ENCODE peak calls at places on chromosomes 4 and X, in eight cellular contexts. K is CD8-positive, alpha-beta T cell; Z is right cardiac atrium; S is uterus; U is kidney; N is psoas muscle; F is BE2C; D is CD8-positive, alpha-beta memory T cell. Y is an unnamed sample.
A peak's percentile ranks its signal among the peaks of the same experiment; 100 is the strongest.

GRCh38 chr4:120703908-120704307 is 218.6 kb downstream of the PRDM5 start:
- DNase-seq in K (no peak), Z (no peak), S (no peak), U (no peak), N (no peak), F (no peak), D (no peak), Y (no peak)

GRCh38 chrX:63761639-63762038 is 23.4 kb downstream of the ARHGEF9 start:
- DNase-seq in K (no peak), Z (no peak), S (no peak), U (no peak), N (no peak), F (no peak), D (no peak), Y (no peak)

GRCh38 chrX:54695816-54696487 is 102.1 kb downstream of the ITIH6 start:
- DNase-seq in K (no peak), Z (no peak), S (no peak), U (no peak), N (no peak), F (peak; percentile 15), D (no peak), Y (no peak)

GRCh38 chr4:158801066-158801465 is 32.2 kb downstream of the FNIP2 start:
- DNase-seq in K (no peak), Z (no peak), S (no peak), U (no peak), N (no peak), F (no peak), D (no peak), Y (no peak)

GRCh38 chr4:21664355-21664754 is 284.2 kb downstream of the KCNIP4 start:
- DNase-seq in K (no peak), Z (no peak), S (no peak), U (no peak), N (no peak), F (no peak), D (no peak), Y (no peak)

GRCh38 chr4:99790796-99791617 is 25.6 kb upstream of the DAPP1 start:
- DNase-seq in K (no peak), Z (no peak), S (no peak), U (no peak), N (no peak), F (no peak), D (no peak), Y (no peak)

GRCh38 chr4:78642934-78643333 is 91.4 kb downstream of the ANXA3 start:
- DNase-seq in K (no peak), Z (no peak), S (no peak), U (no peak), N (no peak), F (no peak), D (no peak), Y (no peak)

GRCh38 chr4:17316566-17316965 is 195.3 kb downstream of the QDPR start:
- DNase-seq in K (no peak), Z (no peak), S (no peak), U (no peak), N (no peak), F (no peak), D (no peak), Y (no peak)

GRCh38 chrX:132294776-132295495 is 75.7 kb upstream of the RAP2C start:
- DNase-seq in K (no peak), Z (no peak), S (no peak), U (no peak), N (no peak), F (no peak), D (no peak), Y (no peak)

GRCh38 chr4:5893013-5893580 is at the start of gene CRMP1:
- DNase-seq in K (no peak), Z (peak; percentile 56), S (no peak), U (no peak), N (no peak), F (peak; percentile 91), D (no peak), Y (no peak)

GRCh38 chr4:79198886-79199591 is 126.8 kb downstream of the NAA11 start:
- DNase-seq in K (no peak), Z (no peak), S (no peak), U (no peak), N (no peak), F (no peak), D (no peak), Y (no peak)

GRCh38 chr4:113539408-113539807 is 222.1 kb downstream of the CAMK2D start:
- DNase-seq in K (no peak), Z (no peak), S (no peak), U (no peak), N (no peak), F (no peak), D (no peak), Y (no peak)

GRCh38 chrX:14777484-14777883 is 95.4 kb downstream of the FANCB start:
- DNase-seq in K (no peak), Z (no peak), S (no peak), U (no peak), N (no peak), F (no peak), D (no peak), Y (no peak)

GRCh38 chr4:184911310-184911709 is 85.5 kb upstream of the ACSL1 start:
- DNase-seq in K (no peak), Z (no peak), S (no peak), U (no peak), N (no peak), F (no peak), D (no peak), Y (no peak)

GRCh38 chr4:169051936-169052335 is 41.9 kb upstream of the CBR4 start:
- DNase-seq in K (no peak), Z (no peak), S (no peak), U (no peak), N (no peak), F (no peak), D (no peak), Y (no peak)

GRCh38 chrX:150370589-150371312 is 7.6 kb downstream of the MAMLD1 start:
- DNase-seq in K (no peak), Z (no peak), S (no peak), U (no peak), N (no peak), F (no peak), D (no peak), Y (no peak)

GRCh38 chr4:5804656-5805055 is 88.2 kb downstream of the CRMP1 start:
- DNase-seq in K (no peak), Z (peak; percentile 5), S (no peak), U (no peak), N (no peak), F (no peak), D (no peak), Y (no peak)

GRCh38 chrX:23394421-23394820 is 59.8 kb downstream of the PTCHD1 start:
- DNase-seq in K (no peak), Z (no peak), S (no peak), U (no peak), N (no peak), F (no peak), D (no peak), Y (no peak)

GRCh38 chrX:119690921-119691716 is 1.8 kb downstream of the SEPTIN6 start:
- DNase-seq in K (peak; percentile 58), Z (peak; percentile 51), S (no peak), U (no peak), N (no peak), F (peak; percentile 75), D (peak; percentile 54), Y (no peak)

DNA sequence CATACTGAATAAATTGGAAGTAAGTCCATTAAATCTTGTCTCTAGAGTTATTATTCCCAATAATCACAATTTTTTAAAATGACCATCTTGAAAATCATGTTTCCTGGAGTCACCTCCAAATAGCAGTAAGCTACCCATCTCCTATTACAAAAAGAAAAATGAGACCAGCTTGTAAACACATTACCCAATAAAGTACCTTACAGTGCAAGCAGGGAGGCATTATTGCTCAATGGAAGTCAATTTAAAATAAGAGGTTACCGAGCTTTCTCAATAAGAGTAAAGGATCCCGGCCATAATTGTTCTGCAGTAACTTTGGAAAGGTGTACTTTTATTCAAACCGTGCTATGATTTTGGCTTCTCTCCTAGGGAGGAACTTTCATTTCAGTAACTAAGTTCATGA is 78.0 kb downstream of the DMD start:
- DNase-seq in K (no peak), Z (no peak), S (no peak), U (no peak), N (no peak), F (no peak), D (no peak), Y (no peak)
- H3K4me1 ChIP-seq in K (no peaks in the 10 kb centered on the region), Z (no peaks in the 10 kb centered on the region), S (no peaks in the 10 kb centered on the region), U (no peaks in the 10 kb centered on the region), N (no peaks in the 10 kb centered on the region), F (no peaks in the 10 kb centered on the region), D (no peaks in the 10 kb centered on the region), Y (no peaks in the 10 kb centered on the region)

GRCh38 chr4:142314686-142315085 is 531.4 kb downstream of the INPP4B start:
- DNase-seq in K (no peak), Z (no peak), S (no peak), U (no peak), N (no peak), F (no peak), D (no peak), Y (no peak)

GRCh38 chr4:142314183-142314582 is 531.9 kb downstream of the INPP4B start:
- DNase-seq in K (no peak), Z (no peak), S (no peak), U (no peak), N (no peak), F (no peak), D (no peak), Y (no peak)

GRCh38 chr4:142316913-142317312 is 529.2 kb downstream of the INPP4B start:
- DNase-seq in K (no peak), Z (no peak), S (no peak), U (no peak), N (no peak), F (no peak), D (no peak), Y (no peak)

GRCh38 chr4:142318280-142318679 is 527.8 kb downstream of the INPP4B start:
- DNase-seq in K (no peak), Z (no peak), S (no peak), U (no peak), N (no peak), F (no peak), D (no peak), Y (no peak)

GRCh38 chr4:142315999-142316398 is 530.1 kb downstream of the INPP4B start:
- DNase-seq in K (no peak), Z (no peak), S (no peak), U (no peak), N (no peak), F (no peak), D (no peak), Y (no peak)
- H3K4me1 ChIP-seq in K (peaks cover 21% of the 10 kb centered on the region), Z (peaks cover 2% of the 10 kb centered on the region), S (no peaks in the 10 kb centered on the region), U (no peaks in the 10 kb centered on the region), N (no peaks in the 10 kb centered on the region), F (no peaks in the 10 kb centered on the region), D (peaks cover 46% of the 10 kb centered on the region), Y (peaks cover 4% of the 10 kb centered on the region)

GRCh38 chrX:12977761-12978204 is 2.9 kb downstream of the TMSB4X start:
- DNase-seq in K (no peak), Z (no peak), S (no peak), U (no peak), N (no peak), F (no peak), D (no peak), Y (no peak)
- H3K4me1 ChIP-seq in K (peaks cover 34% of the 10 kb centered on the region), Z (no peaks in the 10 kb centered on the region), S (no peaks in the 10 kb centered on the region), U (peaks cover 3% of the 10 kb centered on the region), N (no peaks in the 10 kb centered on the region), F (no peaks in the 10 kb centered on the region), D (peaks cover 43% of the 10 kb centered on the region), Y (peaks cover 3% of the 10 kb centered on the region)

DNA sequence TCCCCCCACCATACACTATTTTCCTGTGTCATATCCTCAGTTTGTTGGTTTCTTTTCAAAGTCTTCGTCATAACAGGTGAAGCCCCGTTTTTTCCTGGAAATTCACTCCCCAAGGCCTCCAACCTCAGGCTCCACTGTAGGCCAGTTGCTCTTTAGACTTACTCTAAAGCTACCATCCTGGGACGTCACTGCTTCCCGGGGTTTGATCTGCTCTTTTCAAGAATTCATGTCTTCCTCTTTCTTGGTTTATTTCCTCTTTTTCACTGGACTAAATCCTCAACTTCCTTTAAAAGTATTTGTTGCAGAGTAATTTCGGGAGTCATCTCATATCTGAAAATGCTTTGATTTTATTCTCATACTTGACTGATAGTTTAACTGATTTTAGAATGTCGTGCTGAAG is 6.5 kb upstream of the SERTM2 start:
- DNase-seq in K (no peak), Z (peak; percentile 16), S (no peak), U (no peak), N (no peak), F (no peak), D (no peak), Y (no peak)
- H3K4me1 ChIP-seq in K (no peaks in the 10 kb centered on the region), Z (no peaks in the 10 kb centered on the region), S (no peaks in the 10 kb centered on the region), U (no peaks in the 10 kb centered on the region), N (no peaks in the 10 kb centered on the region), F (no peaks in the 10 kb centered on the region), D (no peaks in the 10 kb centered on the region), Y (no peaks in the 10 kb centered on the region)